ENCODE peak calls at places on chromosomes 11 and 22, in seven cellular contexts. G is mesenchymal stem cell, R is neuronal stem cell, T is H9, J is H1, D is IMR-90, I is trophoblast cell. L is an unnamed sample.

GRCh38 chr22:47072642-47072967 is 310.2 kb downstream of the TBC1D22A start:
- DNase-seq in G (no peak), R (no peak), T (peak), J (no peak), D (no peak), I (peak), L (no peak)

GRCh38 chr11:43936081-43936480 is 6.4 kb upstream of the C11orf96 start:
- DNase-seq in G (no peak), R (no peak), T (no peak), J (no peak), D (no peak), I (no peak), L (no peak)

GRCh38 chr22:50191041-50191740 is 5.5 kb downstream of the TRABD start:
- DNase-seq in G (no peak), R (no peak), T (no peak), J (no peak), D (no peak), I (peak), L (no peak)

GRCh38 chr11:8234425-8234821 is 29.3 kb downstream of the LMO1 start:
- DNase-seq in G (no peak), R (no peak), T (peak), J (no peak), D (no peak), I (no peak), L (peak)

GRCh38 chr22:32708835-32709234 is 92.7 kb upstream of the TIMP3 start:
- DNase-seq in G (no peak), R (no peak), T (no peak), J (no peak), D (peak), I (peak), L (no peak)

GRCh38 chr22:27130949-27131745 is 473.8 kb downstream of the MIAT start:
- DNase-seq in G (peak), R (no peak), T (no peak), J (no peak), D (no peak), I (peak), L (no peak)

GRCh38 chr11:73414977-73415492 is 38.8 kb downstream of the RELT start:
- DNase-seq in G (peak), R (no peak), T (no peak), J (no peak), D (peak), I (no peak), L (no peak)

GRCh38 chr11:66228521-66228920 is 39.9 kb upstream of the RAB1B start:
- DNase-seq in G (no peak), R (no peak), T (peak), J (peak), D (no peak), I (peak), L (peak)

GRCh38 chr11:130916238-130916855 is at the start of gene SNX19:
- DNase-seq in G (peak), R (peak), T (peak), J (peak), D (peak), I (peak), L (peak)

GRCh38 chr22:49569286-49570031 is 258.2 kb downstream of the BRD1 start:
- DNase-seq in G (no peak), R (no peak), T (peak), J (no peak), D (no peak), I (no peak), L (no peak)

DNA sequence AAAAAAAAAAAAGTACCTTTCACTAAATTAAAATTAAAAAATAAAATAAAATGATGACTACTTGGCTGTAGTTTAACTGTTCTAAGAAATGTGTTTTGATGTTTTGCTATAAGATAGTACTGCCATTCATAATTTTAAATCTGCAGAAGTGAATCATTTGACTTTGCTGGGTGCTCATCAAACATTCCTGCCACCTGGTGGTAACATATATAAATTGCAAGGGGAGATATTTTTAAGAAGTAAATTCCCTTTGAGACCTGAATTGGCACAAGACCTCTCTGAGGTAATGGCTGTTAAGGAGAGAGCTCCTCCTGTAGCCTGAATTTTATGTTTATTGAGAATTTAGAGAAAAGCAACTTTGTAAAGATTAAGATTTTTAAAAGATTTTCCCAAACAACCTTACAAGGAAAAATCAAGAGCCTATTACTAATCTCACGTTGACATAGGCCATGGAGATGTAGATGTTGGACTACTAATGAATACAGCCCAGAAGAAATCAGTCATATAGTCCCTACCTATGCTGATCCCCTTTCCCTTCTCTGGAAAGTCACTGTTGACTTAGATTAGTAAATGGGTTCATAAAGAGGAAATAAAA is 11.9 kb upstream of the NARS2 start:
- DNase-seq in G (no peak), R (no peak), T (no peak), J (no peak), D (peak), I (peak), L (peak)
- H2AK5ac ChIP-seq in G (no peak), R (no peak), T (no peak), J (no peak), D (no peak), I (no peak), L (no peak)

DNA sequence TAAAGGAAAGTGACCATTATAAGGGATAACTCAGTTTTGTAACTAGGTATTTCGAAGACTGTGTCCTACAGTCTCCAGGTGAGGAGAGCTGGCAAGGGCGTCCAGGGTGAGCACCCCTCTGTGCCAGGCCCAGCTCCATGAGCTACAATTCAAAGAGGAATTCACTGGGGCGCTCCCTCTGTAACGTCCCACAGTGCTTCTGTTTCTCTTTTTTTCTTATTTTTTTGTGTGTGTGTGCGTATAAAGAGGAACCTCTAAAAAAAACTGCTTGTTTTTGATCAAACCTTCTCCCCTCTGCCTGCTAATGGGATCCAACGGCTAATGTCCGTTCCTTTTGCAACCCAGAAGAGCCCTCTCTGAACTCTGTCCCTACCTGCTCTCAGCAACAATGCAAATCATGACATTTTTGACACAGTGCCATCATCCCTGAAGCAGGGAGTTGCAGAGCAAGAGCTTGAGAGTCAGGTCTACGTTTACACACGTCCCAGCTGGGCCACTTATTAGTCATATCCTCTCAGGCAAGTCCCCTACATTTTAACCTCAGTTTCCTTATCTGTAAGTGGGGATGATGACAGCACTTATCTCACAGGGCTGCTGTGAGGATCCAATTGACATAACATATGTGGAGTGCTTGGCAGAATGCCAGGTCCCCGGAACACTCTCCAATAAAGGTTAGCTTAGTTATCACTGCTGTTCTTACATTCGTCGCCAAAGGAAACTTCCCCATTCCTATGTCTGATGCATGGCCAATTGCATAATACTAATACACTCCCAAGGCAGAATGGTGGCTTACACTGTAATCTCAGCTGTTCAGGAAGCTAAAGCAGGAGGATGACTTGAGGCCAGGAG is 16.9 kb downstream of the ASCC2 start:
- DNase-seq in G (peak), R (no peak), T (no peak), J (no peak), D (peak), I (peak), L (no peak)
- H2BK5ac ChIP-seq in G (no peak), R (no peak), T (no peak), J (no peak), D (peak), I (no peak), L (no peak)

GRCh38 chr11:107722671-107723070 is 10.8 kb upstream of the SLN start:
- DNase-seq in G (no peak), R (no peak), T (no peak), J (no peak), D (no peak), I (no peak), L (no peak)
- H2AK5ac ChIP-seq in G (no peak), R (no peak), T (no peak), J (no peak), D (no peak), I (no peak), L (no peak)

GRCh38 chr11:12418019-12418611 is 40.7 kb downstream of the PARVA start:
- DNase-seq in G (no peak), R (no peak), T (no peak), J (no peak), D (peak), I (peak), L (peak)

GRCh38 chr11:12416552-12416951 is 39.2 kb downstream of the PARVA start:
- DNase-seq in G (no peak), R (no peak), T (no peak), J (no peak), D (no peak), I (no peak), L (no peak)

GRCh38 chr11:12420706-12421105 is 43.3 kb downstream of the PARVA start:
- DNase-seq in G (no peak), R (no peak), T (no peak), J (no peak), D (no peak), I (no peak), L (no peak)

GRCh38 chr11:12426176-12426575 is 48.8 kb downstream of the PARVA start:
- DNase-seq in G (no peak), R (no peak), T (no peak), J (no peak), D (no peak), I (no peak), L (no peak)

GRCh38 chr11:12421386-12421785 is 44.0 kb downstream of the PARVA start:
- DNase-seq in G (no peak), R (no peak), T (no peak), J (no peak), D (no peak), I (peak), L (no peak)
- H2BK5ac ChIP-seq in G (no peak), R (no peak), T (no peak), J (no peak), D (no peak), I (no peak), L (no peak)

GRCh38 chr11:72069787-72070251 is 10.5 kb downstream of the NUMA1 start:
- DNase-seq in G (peak), R (no peak), T (peak), J (no peak), D (peak), I (peak), L (peak)
- H2AK5ac ChIP-seq in G (no peak), R (no peak), T (no peak), J (no peak), D (peak), I (no peak), L (no peak)

GRCh38 chr11:773830-774229 is 3.5 kb downstream of the GATD1 start:
- DNase-seq in G (no peak), R (no peak), T (no peak), J (no peak), D (no peak), I (no peak), L (no peak)

GRCh38 chr11:777288-778255 is at the start of gene GATD1:
- DNase-seq in G (peak), R (peak), T (peak), J (no peak), D (peak), I (peak), L (peak)

GRCh38 chr11:774873-775592 is 2.3 kb downstream of the GATD1 start:
- DNase-seq in G (peak), R (no peak), T (peak), J (no peak), D (peak), I (no peak), L (no peak)

GRCh38 chr11:779120-779954 is 2.0 kb upstream of the GATD1 start:
- DNase-seq in G (no peak), R (no peak), T (no peak), J (no peak), D (no peak), I (no peak), L (no peak)

DNA sequence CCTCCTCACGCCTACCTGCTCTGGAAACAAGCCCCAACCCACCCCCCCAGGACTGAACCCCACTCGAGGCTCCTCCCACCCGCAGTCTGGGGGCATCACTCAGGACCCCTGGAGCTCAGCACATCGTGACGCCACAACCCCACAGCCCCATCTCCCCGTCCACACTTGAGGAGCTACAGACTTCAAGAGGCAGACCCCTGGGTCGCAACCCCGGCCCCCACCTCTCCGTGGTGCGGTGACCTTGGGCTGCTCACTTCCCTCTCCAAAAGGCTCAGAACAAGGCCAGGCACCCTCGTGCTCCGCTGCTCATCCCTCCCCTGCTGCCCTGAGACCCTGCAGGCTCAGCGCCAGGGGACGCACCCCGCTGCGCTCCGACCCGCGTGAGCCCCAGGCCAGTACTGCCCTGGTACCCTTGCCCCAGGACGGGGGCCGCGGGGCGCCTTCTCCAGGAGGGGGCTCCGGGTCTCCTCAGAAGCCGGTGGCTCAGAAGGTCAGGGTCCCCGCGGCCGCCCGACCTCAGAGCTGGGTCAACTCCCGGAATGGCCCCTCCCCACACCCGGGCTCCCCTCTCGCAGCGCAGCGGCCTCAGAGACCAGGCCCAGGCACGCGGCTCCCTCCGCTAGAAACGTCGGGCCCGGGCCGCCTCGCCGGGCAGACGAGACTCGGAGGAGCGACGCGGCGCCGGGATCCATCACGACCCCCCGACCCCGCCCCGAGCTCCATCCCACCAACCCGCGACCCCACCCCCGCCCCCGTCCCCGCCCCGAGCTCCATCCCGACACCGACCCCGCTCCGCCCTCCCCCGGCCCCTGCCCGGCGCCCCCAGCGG is 614 bp downstream of the GATD1 start:
- DNase-seq in G (peak), R (no peak), T (peak), J (no peak), D (no peak), I (peak), L (peak)
- H2BK5ac ChIP-seq in G (peak), R (peak), T (no peak), J (peak), D (peak), I (peak), L (no peak)

GRCh38 chr11:107043242-107043991 is 25.1 kb upstream of the GUCY1A2 start:
- DNase-seq in G (peak), R (no peak), T (no peak), J (no peak), D (peak), I (peak), L (peak)

GRCh38 chr11:107042748-107043147 is 24.5 kb upstream of the GUCY1A2 start:
- DNase-seq in G (peak), R (no peak), T (no peak), J (no peak), D (no peak), I (no peak), L (no peak)

GRCh38 chr11:107044503-107044902 is 26.2 kb upstream of the GUCY1A2 start:
- DNase-seq in G (no peak), R (no peak), T (no peak), J (no peak), D (no peak), I (no peak), L (no peak)

DNA sequence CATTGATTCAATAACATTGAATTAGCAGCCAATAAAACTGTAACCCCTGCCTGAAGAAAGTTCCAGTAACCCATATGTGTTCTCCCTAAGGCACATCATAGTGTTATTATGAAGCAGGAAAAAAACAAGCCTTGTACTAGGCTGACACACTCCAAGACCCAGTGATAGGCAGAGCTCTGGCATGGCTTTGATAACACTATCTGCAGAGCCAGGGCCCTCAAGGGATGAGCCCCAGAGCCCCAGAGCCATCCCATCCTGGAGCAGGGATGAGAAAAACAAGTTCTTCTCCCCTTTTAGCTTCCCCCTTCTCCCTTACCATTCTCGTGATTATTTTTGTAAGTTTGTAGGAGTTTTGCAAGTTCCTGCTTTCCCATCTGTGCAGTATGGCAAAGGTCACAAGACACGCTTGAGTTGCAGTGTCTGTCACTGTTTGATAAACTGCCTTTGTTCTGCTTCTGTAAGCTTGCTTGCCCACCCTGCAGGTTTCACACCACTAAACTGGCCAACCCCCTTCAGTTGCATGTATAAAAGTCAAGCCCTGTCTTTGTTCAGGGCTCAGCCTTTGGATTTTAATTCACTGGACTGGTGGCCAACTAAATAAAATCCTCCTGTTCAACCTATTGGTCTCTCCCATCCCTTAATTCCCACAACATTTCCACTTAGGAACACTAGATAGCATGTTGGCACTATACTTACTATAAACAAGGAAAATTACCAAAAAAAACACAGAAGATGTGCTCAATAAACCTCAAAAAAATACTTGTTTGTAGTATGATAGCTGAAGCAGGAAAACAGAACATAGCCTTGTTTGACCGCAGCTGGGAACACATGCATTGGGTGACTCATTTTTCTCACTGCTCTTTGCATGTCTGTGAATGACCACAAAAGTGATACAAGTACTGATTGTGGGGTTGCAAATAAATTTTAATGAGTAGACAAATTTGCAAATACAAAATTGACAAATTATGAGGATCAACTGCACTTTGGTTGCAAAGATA is 22.5 kb upstream of the GUCY1A2 start:
- DNase-seq in G (peak), R (no peak), T (no peak), J (no peak), D (peak), I (no peak), L (no peak)
- H2AK5ac ChIP-seq in G (no peak), R (no peak), T (no peak), J (no peak), D (no peak), I (no peak), L (no peak)

L was measured in mesendoderm.